ENCODE peak calls at places on chromosomes 4 and X, in six cellular contexts. F is T-helper 17 cell, N is choroid plexus epithelial cell, L is NCI-H187 treated with DMSO at 0.1 percent for 48 hours, E is AG08396, Z is Caki2. A is an unnamed sample.
A peak's percentile ranks its signal among the peaks of the same experiment; 100 is the strongest.

GRCh38 chr4:67714955-67715354 is 14.0 kb upstream of the UBA6 start:
- DNase-seq in Z (no peak), N (no peak), L (no peak), E (no peak), F (no peak), A (no peak)

GRCh38 chr4:7694256-7694775 is 245.3 kb downstream of the AFAP1 start:
- DNase-seq in E (no peak), N (no peak), Z (no peak), F (no peak), L (no peak), A (no peak)

GRCh38 chrX:110210417-110211139 is 107.3 kb downstream of the AMMECR1 start:
- DNase-seq in Z (peak; percentile 79), N (peak; percentile 67), L (no peak), E (peak; percentile 14), F (no peak), A (peak; percentile 82)

GRCh38 chr4:61805237-61805636 is 605.1 kb downstream of the ADGRL3 start:
- DNase-seq in E (no peak), L (no peak), N (peak; percentile 9), Z (no peak), F (no peak), A (no peak)

GRCh38 chrX:85244411-85245210 is 820 bp downstream of the ZNF711 start:
- DNase-seq in L (no peak), E (peak; percentile 11), Z (peak; percentile 3), N (peak; percentile 39), F (no peak), A (no peak)

GRCh38 chr4:183256756-183257385 is 63.2 kb downstream of the CLDN22 start:
- DNase-seq in N (peak; percentile 64), Z (no peak), F (no peak), E (peak; percentile 73), L (no peak), A (no peak)

GRCh38 chrX:69361286-69361926 is 142.7 kb upstream of the NALF2 start:
- DNase-seq in F (no peak), Z (no peak), E (peak; percentile 29), L (no peak), N (peak; percentile 0), A (peak; percentile 57)

GRCh38 chr4:53068755-53069154 is 206.6 kb downstream of the RASL11B start:
- DNase-seq in Z (no peak), E (no peak), L (no peak), N (no peak), F (no peak), A (no peak)

GRCh38 chrX:46572295-46572936 is 1.1 kb upstream of the CHST7 start:
- DNase-seq in E (no peak), L (no peak), F (peak; percentile 9), Z (no peak), N (no peak), A (no peak)

GRCh38 chr4:139933541-139933940 is 220.4 kb downstream of the MAML3 start:
- DNase-seq in E (no peak), Z (peak; percentile 68), L (no peak), F (no peak), N (no peak), A (no peak)

GRCh38 chr4:143335979-143336827 is 473 bp upstream of the GAB1 start:
- DNase-seq in N (peak; percentile 92), L (no peak), Z (peak; percentile 90), F (no peak), E (peak; percentile 85), A (peak; percentile 62)

GRCh38 chr4:177229331-177229730 is 80.3 kb upstream of the NEIL3 start:
- DNase-seq in L (no peak), Z (no peak), N (peak; percentile 31), E (peak; percentile 41), F (no peak), A (no peak)

GRCh38 chrX:1224954-1225353 is 12.5 kb upstream of the CRLF2 start:
- DNase-seq in Z (no peak), E (no peak), F (no peak), L (no peak), N (no peak), A (no peak)

GRCh38 chr4:3851211-3851610 is 85.0 kb downstream of the ADRA2C start:
- DNase-seq in E (no peak), Z (no peak), F (no peak), L (no peak), N (no peak), A (peak; percentile 20)

GRCh38 chrX:105701310-105702052 is 120.9 kb upstream of the NRK start:
- DNase-seq in F (no peak), Z (no peak), L (no peak), N (peak; percentile 38), E (no peak), A (no peak)

GRCh38 chr4:85993641-85994040 is 366.2 kb downstream of the MAPK10 start:
- DNase-seq in Z (no peak), N (no peak), F (no peak), E (no peak), L (no peak), A (no peak)

GRCh38 chrX:40281341-40282005 is 183.7 kb upstream of the BCOR start:
- DNase-seq in Z (no peak), L (no peak), E (no peak), N (no peak), F (no peak), A (no peak)

GRCh38 chr4:42313872-42314271 is 83.4 kb upstream of the SHISA3 start:
- DNase-seq in F (no peak), L (no peak), N (no peak), E (no peak), Z (no peak), A (no peak)

GRCh38 chr4:170391066-170391754 is 301.5 kb upstream of the AADAT start:
- DNase-seq in Z (peak; percentile 21), F (no peak), N (peak; percentile 85), L (no peak), E (no peak), A (peak; percentile 36)

A was measured in GM04503.